ENCODE peak calls at places on chromosomes 5 and 9, in four cellular contexts. U, G, Q and B are unnamed samples.

GRCh38 chr5:12658871-12659446 is 754.7 kb upstream of the CTNND2 start:
- DNase-seq in U (no peak), G (no peak), Q (no peak), B (no peak)

GRCh38 chr5:88370824-88371223 is 102.2 kb upstream of the TMEM161B start:
- DNase-seq in U (no peak), G (no peak), Q (no peak), B (no peak)

GRCh38 chr5:68924490-68925145 is 169.2 kb upstream of the SLC30A5 start:
- DNase-seq in U (peak; percentile 80), G (peak; percentile 47), Q (no peak), B (peak; percentile 36)

GRCh38 chr5:65742565-65743231 is 20.7 kb downstream of the NLN start:
- DNase-seq in U (peak; percentile 82), G (peak; percentile 92), Q (no peak), B (peak; percentile 59)

GRCh38 chr9:114989600-114990410 is 59.4 kb upstream of the TNFSF8 start:
- DNase-seq in U (no peak), G (no peak), Q (no peak), B (no peak)

GRCh38 chr5:2284678-2285077 is 402.0 kb upstream of the IRX4 start:
- DNase-seq in U (no peak), G (no peak), Q (no peak), B (no peak)

GRCh38 chr5:116377276-116378006 is 197.2 kb downstream of the SEMA6A start:
- DNase-seq in U (no peak), G (no peak), Q (no peak), B (no peak)

GRCh38 chr5:109170629-109171350 is 239.0 kb downstream of the PJA2 start:
- DNase-seq in U (no peak), G (no peak), Q (no peak), B (no peak)

GRCh38 chr5:71905804-71906711 is 187.0 kb downstream of the CARTPT start:
- DNase-seq in U (no peak), G (no peak), Q (peak; percentile 23), B (no peak)

GRCh38 chr9:71822935-71823334 is 54.6 kb upstream of the CEMIP2 start:
- DNase-seq in U (no peak), G (no peak), Q (no peak), B (no peak)

GRCh38 chr9:70484232-70485130 is 70.0 kb upstream of the KLF9 start:
- DNase-seq in U (peak; percentile 95), G (peak; percentile 85), Q (no peak), B (peak; percentile 64)

GRCh38 chr5:158640581-158640980 is 459.1 kb downstream of the EBF1 start:
- DNase-seq in U (peak; percentile 30), G (peak; percentile 92), Q (no peak), B (no peak)

GRCh38 chr5:14016549-14016948 is 72.1 kb upstream of the DNAH5 start:
- DNase-seq in U (no peak), G (no peak), Q (no peak), B (no peak)

GRCh38 chr5:8013951-8014844 is 145.2 kb downstream of the MTRR start:
- DNase-seq in U (no peak), G (no peak), Q (no peak), B (no peak)

GRCh38 chr9:135149876-135150275 is 62.4 kb downstream of the OLFM1 start:
- DNase-seq in U (no peak), G (no peak), Q (no peak), B (no peak)

GRCh38 chr5:120631611-120632010 is 167.5 kb downstream of the PRR16 start:
- DNase-seq in U (no peak), G (no peak), Q (no peak), B (no peak)

GRCh38 chr9:111020594-111020993 is 17.7 kb downstream of the LPAR1 start:
- DNase-seq in U (no peak), G (no peak), Q (no peak), B (no peak)

GRCh38 chr5:132056610-132057497 is 3.6 kb upstream of the IL3 start:
- DNase-seq in U (no peak), G (no peak), Q (peak; percentile 6), B (no peak)

GRCh38 chr9:76703270-76703669 is 61.0 kb upstream of the PCA3 start:
- DNase-seq in U (no peak), G (no peak), Q (no peak), B (no peak)

GRCh38 chr5:38695021-38695961 is 138.8 kb upstream of the LIFR start:
- DNase-seq in U (no peak), G (no peak), Q (no peak), B (no peak)

GRCh38 chr5:14739538-14739937 is 75.0 kb downstream of the OTULIN start:
- DNase-seq in U (peak; percentile 60), G (peak; percentile 84), Q (no peak), B (no peak)

GRCh38 chr5:58849995-58850667 is 267.3 kb downstream of the RAB3C start:
- DNase-seq in U (peak; percentile 64), G (peak; percentile 56), Q (no peak), B (peak; percentile 32)

GRCh38 chr5:31867219-31867618 is 228.3 kb downstream of the PDZD2 start:
- DNase-seq in U (no peak), G (no peak), Q (no peak), B (no peak)

GRCh38 chr5:148391422-148391821 is 7.7 kb downstream of the FBXO38 start:
- DNase-seq in U (no peak), G (no peak), Q (no peak), B (no peak)

GRCh38 chr9:134800791-134801339 is 79.7 kb upstream of the FCN2 start:
- DNase-seq in U (no peak), G (no peak), Q (peak; percentile 50), B (no peak)

GRCh38 chr5:74543162-74543995 is 97.1 kb downstream of the ENC1 start:
- DNase-seq in U (peak; percentile 74), G (peak; percentile 92), Q (peak; percentile 42), B (peak; percentile 86)
- H3K4me3 ChIP-seq in U (peak overlapping the region; percentile 4), G (peak overlapping the region; percentile 68), Q (no peak overlapping the region), B (peak overlapping the region; percentile 21)

GRCh38 chr5:6843821-6844220 is 130.6 kb downstream of the TENT4A start:
- DNase-seq in U (no peak), G (no peak), Q (no peak), B (no peak)
- H3K4me3 ChIP-seq in U (no peak overlapping the region), G (no peak overlapping the region), Q (no peak overlapping the region), B (no peak overlapping the region)

GRCh38 chr5:78549043-78549442 is 99.5 kb downstream of the LHFPL2 start:
- DNase-seq in U (peak; percentile 65), G (no peak), Q (no peak), B (no peak)

GRCh38 chr5:78548216-78548615 is 100.4 kb downstream of the LHFPL2 start:
- DNase-seq in U (no peak), G (no peak), Q (no peak), B (no peak)

GRCh38 chr5:78547171-78547570 is 101.4 kb downstream of the LHFPL2 start:
- DNase-seq in U (peak; percentile 79), G (peak; percentile 68), Q (no peak), B (peak; percentile 70)

GRCh38 chr5:78546597-78546996 is 102.0 kb downstream of the LHFPL2 start:
- DNase-seq in U (no peak), G (no peak), Q (no peak), B (no peak)

DNA sequence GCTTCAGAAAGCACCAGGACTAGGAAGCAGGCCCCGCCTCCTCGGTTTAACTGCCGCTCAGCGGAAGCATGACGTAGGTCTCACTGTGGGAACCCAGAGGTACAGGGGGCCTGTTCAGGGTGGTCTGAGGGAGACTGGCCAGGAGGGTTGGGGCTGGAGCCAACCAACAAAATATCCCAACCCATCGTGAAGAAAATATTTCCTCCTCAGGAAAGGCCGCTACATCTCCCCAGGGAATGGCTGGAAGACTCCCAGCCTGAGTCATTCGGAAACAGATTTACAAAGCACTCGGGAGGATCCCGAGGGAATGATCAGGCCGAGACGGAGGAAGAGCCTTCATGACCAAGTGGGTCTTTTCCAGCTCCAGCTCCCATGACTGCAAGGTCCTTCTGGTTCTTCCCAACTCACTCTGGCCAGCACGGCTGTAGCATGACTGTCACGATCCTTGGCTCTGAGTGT is 100.8 kb downstream of the LHFPL2 start:
- DNase-seq in U (peak; percentile 100), G (peak; percentile 97), Q (peak; percentile 97), B (peak; percentile 61)
- H3K4me3 ChIP-seq in U (no peak overlapping the region), G (peak overlapping the region; percentile 52), Q (no peak overlapping the region), B (no peak overlapping the region)

DNA sequence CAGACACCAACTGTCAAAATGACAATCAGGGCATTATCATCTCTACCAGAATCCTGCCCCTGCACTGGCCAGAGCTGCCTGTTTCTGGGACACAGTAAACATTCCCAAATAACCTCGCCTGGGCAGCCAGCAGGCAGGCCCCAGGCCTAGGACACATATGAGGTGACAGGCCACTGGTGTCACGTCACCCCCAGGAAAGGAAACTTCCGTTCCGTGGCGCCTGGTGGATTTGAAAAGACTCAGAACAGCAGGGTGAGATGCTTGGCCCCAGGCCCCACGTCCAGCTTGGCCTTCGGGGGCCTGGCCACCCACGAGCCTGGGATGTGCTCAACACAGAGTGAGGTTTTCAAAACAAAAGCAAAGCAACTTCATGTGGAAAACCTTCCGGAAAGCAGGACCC is 1.3 kb downstream of the SEMA4D start:
- DNase-seq in U (no peak), G (no peak), Q (no peak), B (no peak)
- H3K4me3 ChIP-seq in U (no peak overlapping the region), G (no peak overlapping the region), Q (peak overlapping the region; percentile 65), B (no peak overlapping the region)